ENCODE peak calls at places on chromosomes 6 and 20, in ten cellular contexts. One of them, this sample, is unnamed. For H3K9me3, the result is how much of the 10 kb centered on the place peaks cover.

GRCh38 chr6:53718597-53719460 is 53.3 kb upstream of the KLHL31 start:
- DNase-seq in HCT116: peak
- DNase-seq in testis: peak
- DNase-seq in PC-9: peak
- DNase-seq in right cardiac atrium: no peak
- DNase-seq in CD4-positive, alpha-beta memory T cell: peak
- DNase-seq in CD8-positive, alpha-beta T cell: peak
- DNase-seq in breast epithelium: no peak
- DNase-seq in effector memory CD4-positive, alpha-beta T cell: no peak
- DNase-seq in fibroblast of lung: peak
- DNase-seq in this sample: no peak

GRCh38 chr6:132712366-132712765 is 1.5 kb downstream of the VNN1 start:
- DNase-seq in HCT116: no peak
- DNase-seq in testis: no peak
- DNase-seq in PC-9: peak
- DNase-seq in right cardiac atrium: no peak
- DNase-seq in CD4-positive, alpha-beta memory T cell: no peak
- DNase-seq in CD8-positive, alpha-beta T cell: no peak
- DNase-seq in breast epithelium: no peak
- DNase-seq in effector memory CD4-positive, alpha-beta T cell: no peak
- DNase-seq in fibroblast of lung: peak
- DNase-seq in this sample: no peak

GRCh38 chr6:33589723-33590530 is 9.9 kb upstream of the BAK1 start:
- DNase-seq in HCT116: peak
- DNase-seq in testis: peak
- DNase-seq in PC-9: peak
- DNase-seq in right cardiac atrium: peak
- DNase-seq in CD4-positive, alpha-beta memory T cell: no peak
- DNase-seq in CD8-positive, alpha-beta T cell: no peak
- DNase-seq in breast epithelium: peak
- DNase-seq in effector memory CD4-positive, alpha-beta T cell: no peak
- DNase-seq in fibroblast of lung: peak
- DNase-seq in this sample: peak

GRCh38 chr6:116876107-116876506 is 935 bp upstream of the RFX6 start:
- DNase-seq in HCT116: no peak
- DNase-seq in testis: no peak
- DNase-seq in PC-9: no peak
- DNase-seq in right cardiac atrium: no peak
- DNase-seq in CD4-positive, alpha-beta memory T cell: no peak
- DNase-seq in CD8-positive, alpha-beta T cell: no peak
- DNase-seq in breast epithelium: no peak
- DNase-seq in effector memory CD4-positive, alpha-beta T cell: no peak
- DNase-seq in fibroblast of lung: no peak
- DNase-seq in this sample: no peak

GRCh38 chr6:44073612-44074382 is 53.5 kb downstream of the MRPL14 start:
- DNase-seq in HCT116: no peak
- DNase-seq in testis: peak
- DNase-seq in PC-9: no peak
- DNase-seq in right cardiac atrium: peak
- DNase-seq in CD4-positive, alpha-beta memory T cell: no peak
- DNase-seq in CD8-positive, alpha-beta T cell: no peak
- DNase-seq in breast epithelium: no peak
- DNase-seq in effector memory CD4-positive, alpha-beta T cell: no peak
- DNase-seq in fibroblast of lung: peak
- DNase-seq in this sample: no peak

GRCh38 chr20:61976275-61976649 is 89.4 kb downstream of the TAF4 start:
- DNase-seq in HCT116: no peak
- DNase-seq in testis: no peak
- DNase-seq in PC-9: no peak
- DNase-seq in right cardiac atrium: no peak
- DNase-seq in CD4-positive, alpha-beta memory T cell: no peak
- DNase-seq in CD8-positive, alpha-beta T cell: no peak
- DNase-seq in breast epithelium: no peak
- DNase-seq in effector memory CD4-positive, alpha-beta T cell: no peak
- DNase-seq in fibroblast of lung: no peak
- DNase-seq in this sample: no peak

GRCh38 chr6:49799090-49799489 is 12.0 kb upstream of the PGK2 start:
- DNase-seq in HCT116: no peak
- DNase-seq in testis: no peak
- DNase-seq in PC-9: no peak
- DNase-seq in right cardiac atrium: no peak
- DNase-seq in CD4-positive, alpha-beta memory T cell: no peak
- DNase-seq in CD8-positive, alpha-beta T cell: no peak
- DNase-seq in breast epithelium: no peak
- DNase-seq in effector memory CD4-positive, alpha-beta T cell: no peak
- DNase-seq in fibroblast of lung: no peak
- DNase-seq in this sample: no peak

GRCh38 chr6:157821342-157822033 is 1.6 kb upstream of the SNX9 start:
- DNase-seq in HCT116: no peak
- DNase-seq in testis: no peak
- DNase-seq in PC-9: no peak
- DNase-seq in right cardiac atrium: no peak
- DNase-seq in CD4-positive, alpha-beta memory T cell: no peak
- DNase-seq in CD8-positive, alpha-beta T cell: no peak
- DNase-seq in breast epithelium: no peak
- DNase-seq in effector memory CD4-positive, alpha-beta T cell: no peak
- DNase-seq in fibroblast of lung: no peak
- DNase-seq in this sample: no peak

GRCh38 chr20:57078101-57078500 is 188.3 kb downstream of the BMP7 start:
- DNase-seq in HCT116: no peak
- DNase-seq in testis: no peak
- DNase-seq in PC-9: no peak
- DNase-seq in right cardiac atrium: no peak
- DNase-seq in CD4-positive, alpha-beta memory T cell: no peak
- DNase-seq in CD8-positive, alpha-beta T cell: no peak
- DNase-seq in breast epithelium: no peak
- DNase-seq in effector memory CD4-positive, alpha-beta T cell: no peak
- DNase-seq in fibroblast of lung: no peak
- DNase-seq in this sample: no peak

GRCh38 chr6:158642097-158642601 is 2.4 kb downstream of the DYNLT1 start:
- DNase-seq in HCT116: no peak
- DNase-seq in testis: no peak
- DNase-seq in PC-9: peak
- DNase-seq in right cardiac atrium: no peak
- DNase-seq in CD4-positive, alpha-beta memory T cell: no peak
- DNase-seq in CD8-positive, alpha-beta T cell: no peak
- DNase-seq in breast epithelium: no peak
- DNase-seq in effector memory CD4-positive, alpha-beta T cell: no peak
- DNase-seq in fibroblast of lung: peak
- DNase-seq in this sample: no peak

GRCh38 chr20:59571591-59572314 is 32.6 kb upstream of the PHACTR3 start:
- DNase-seq in HCT116: peak
- DNase-seq in testis: peak
- DNase-seq in PC-9: peak
- DNase-seq in right cardiac atrium: peak
- DNase-seq in CD4-positive, alpha-beta memory T cell: peak
- DNase-seq in CD8-positive, alpha-beta T cell: peak
- DNase-seq in breast epithelium: no peak
- DNase-seq in effector memory CD4-positive, alpha-beta T cell: peak
- DNase-seq in fibroblast of lung: peak
- DNase-seq in this sample: peak

GRCh38 chr6:139126255-139126654 is 8.6 kb upstream of the HECA start:
- DNase-seq in HCT116: no peak
- DNase-seq in testis: peak
- DNase-seq in PC-9: no peak
- DNase-seq in right cardiac atrium: no peak
- DNase-seq in CD4-positive, alpha-beta memory T cell: no peak
- DNase-seq in CD8-positive, alpha-beta T cell: no peak
- DNase-seq in breast epithelium: no peak
- DNase-seq in effector memory CD4-positive, alpha-beta T cell: no peak
- DNase-seq in fibroblast of lung: peak
- DNase-seq in this sample: no peak

GRCh38 chr6:114228675-114229074 is 114.1 kb downstream of the HS3ST5 start:
- DNase-seq in HCT116: no peak
- DNase-seq in testis: no peak
- DNase-seq in PC-9: no peak
- DNase-seq in right cardiac atrium: no peak
- DNase-seq in CD4-positive, alpha-beta memory T cell: no peak
- DNase-seq in CD8-positive, alpha-beta T cell: no peak
- DNase-seq in breast epithelium: no peak
- DNase-seq in effector memory CD4-positive, alpha-beta T cell: no peak
- DNase-seq in fibroblast of lung: no peak
- DNase-seq in this sample: no peak

GRCh38 chr6:1286972-1287600 is 24.8 kb upstream of the FOXQ1 start:
- DNase-seq in HCT116: peak
- DNase-seq in testis: no peak
- DNase-seq in PC-9: peak
- DNase-seq in right cardiac atrium: peak
- DNase-seq in CD4-positive, alpha-beta memory T cell: no peak
- DNase-seq in CD8-positive, alpha-beta T cell: no peak
- DNase-seq in breast epithelium: peak
- DNase-seq in effector memory CD4-positive, alpha-beta T cell: no peak
- DNase-seq in fibroblast of lung: peak
- DNase-seq in this sample: no peak

GRCh38 chr6:68533339-68533795 is 101.7 kb upstream of the ADGRB3 start:
- DNase-seq in HCT116: no peak
- DNase-seq in testis: no peak
- DNase-seq in PC-9: no peak
- DNase-seq in right cardiac atrium: peak
- DNase-seq in CD4-positive, alpha-beta memory T cell: no peak
- DNase-seq in CD8-positive, alpha-beta T cell: no peak
- DNase-seq in breast epithelium: no peak
- DNase-seq in effector memory CD4-positive, alpha-beta T cell: no peak
- DNase-seq in fibroblast of lung: no peak
- DNase-seq in this sample: no peak
- H3K9me3 ChIP-seq in HCT116: under half
- H3K9me3 ChIP-seq in testis: under half
- H3K9me3 ChIP-seq in PC-9: under half
- H3K9me3 ChIP-seq in right cardiac atrium: under half
- H3K9me3 ChIP-seq in CD4-positive, alpha-beta memory T cell: under half
- H3K9me3 ChIP-seq in CD8-positive, alpha-beta T cell: under half
- H3K9me3 ChIP-seq in breast epithelium: under half
- H3K9me3 ChIP-seq in effector memory CD4-positive, alpha-beta T cell: under half
- H3K9me3 ChIP-seq in fibroblast of lung: under half
- H3K9me3 ChIP-seq in this sample: under half

DNA sequence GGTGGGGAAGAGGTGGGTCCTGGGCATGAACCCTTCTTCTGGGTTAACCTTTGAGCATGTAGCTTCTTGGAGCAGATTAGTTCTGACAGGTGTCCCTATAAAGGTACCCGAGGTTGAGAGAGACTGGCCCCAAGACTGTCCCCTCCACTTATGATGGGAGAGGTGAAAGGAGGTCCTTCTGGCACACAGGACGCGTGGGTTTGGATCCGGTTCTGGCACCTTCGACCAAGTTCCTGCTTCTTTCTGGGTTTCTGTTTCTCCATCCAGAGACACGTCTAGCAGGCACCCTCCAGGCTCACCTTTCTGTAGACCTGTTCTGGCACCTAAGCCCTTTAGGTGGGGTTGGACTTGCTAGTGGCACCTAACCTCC is 4.1 kb downstream of the PAX1 start:
- DNase-seq in HCT116: no peak
- DNase-seq in testis: no peak
- DNase-seq in PC-9: no peak
- DNase-seq in right cardiac atrium: no peak
- DNase-seq in CD4-positive, alpha-beta memory T cell: no peak
- DNase-seq in CD8-positive, alpha-beta T cell: no peak
- DNase-seq in breast epithelium: no peak
- DNase-seq in effector memory CD4-positive, alpha-beta T cell: no peak
- DNase-seq in fibroblast of lung: no peak
- DNase-seq in this sample: no peak
- H3K9me3 ChIP-seq in HCT116: under half
- H3K9me3 ChIP-seq in testis: under half
- H3K9me3 ChIP-seq in PC-9: under half
- H3K9me3 ChIP-seq in right cardiac atrium: under half
- H3K9me3 ChIP-seq in CD4-positive, alpha-beta memory T cell: under half
- H3K9me3 ChIP-seq in CD8-positive, alpha-beta T cell: under half
- H3K9me3 ChIP-seq in breast epithelium: under half
- H3K9me3 ChIP-seq in effector memory CD4-positive, alpha-beta T cell: under half
- H3K9me3 ChIP-seq in fibroblast of lung: under half
- H3K9me3 ChIP-seq in this sample: under half

GRCh38 chr6:170046786-170047626 is 243.9 kb downstream of the DLL1 start:
- DNase-seq in HCT116: no peak
- DNase-seq in testis: no peak
- DNase-seq in PC-9: no peak
- DNase-seq in right cardiac atrium: no peak
- DNase-seq in CD4-positive, alpha-beta memory T cell: no peak
- DNase-seq in CD8-positive, alpha-beta T cell: no peak
- DNase-seq in breast epithelium: no peak
- DNase-seq in effector memory CD4-positive, alpha-beta T cell: no peak
- DNase-seq in fibroblast of lung: peak
- DNase-seq in this sample: no peak
- H3K9me3 ChIP-seq in HCT116: under half
- H3K9me3 ChIP-seq in testis: under half
- H3K9me3 ChIP-seq in PC-9: under half
- H3K9me3 ChIP-seq in right cardiac atrium: under half
- H3K9me3 ChIP-seq in CD4-positive, alpha-beta memory T cell: under half
- H3K9me3 ChIP-seq in CD8-positive, alpha-beta T cell: under half
- H3K9me3 ChIP-seq in breast epithelium: under half
- H3K9me3 ChIP-seq in effector memory CD4-positive, alpha-beta T cell: under half
- H3K9me3 ChIP-seq in fibroblast of lung: under half
- H3K9me3 ChIP-seq in this sample: under half

GRCh38 chr6:4482461-4482860 is 293.7 kb upstream of the CDYL start:
- DNase-seq in HCT116: no peak
- DNase-seq in testis: no peak
- DNase-seq in PC-9: no peak
- DNase-seq in right cardiac atrium: no peak
- DNase-seq in CD4-positive, alpha-beta memory T cell: no peak
- DNase-seq in CD8-positive, alpha-beta T cell: no peak
- DNase-seq in breast epithelium: no peak
- DNase-seq in effector memory CD4-positive, alpha-beta T cell: no peak
- DNase-seq in fibroblast of lung: no peak
- DNase-seq in this sample: no peak

GRCh38 chr6:4486543-4487319 is 289.5 kb upstream of the CDYL start:
- DNase-seq in HCT116: no peak
- DNase-seq in testis: no peak
- DNase-seq in PC-9: no peak
- DNase-seq in right cardiac atrium: no peak
- DNase-seq in CD4-positive, alpha-beta memory T cell: no peak
- DNase-seq in CD8-positive, alpha-beta T cell: no peak
- DNase-seq in breast epithelium: no peak
- DNase-seq in effector memory CD4-positive, alpha-beta T cell: no peak
- DNase-seq in fibroblast of lung: no peak
- DNase-seq in this sample: no peak

GRCh38 chr6:4487538-4487937 is 288.7 kb upstream of the CDYL start:
- DNase-seq in HCT116: peak
- DNase-seq in testis: no peak
- DNase-seq in PC-9: peak
- DNase-seq in right cardiac atrium: no peak
- DNase-seq in CD4-positive, alpha-beta memory T cell: no peak
- DNase-seq in CD8-positive, alpha-beta T cell: no peak
- DNase-seq in breast epithelium: no peak
- DNase-seq in effector memory CD4-positive, alpha-beta T cell: no peak
- DNase-seq in fibroblast of lung: no peak
- DNase-seq in this sample: no peak

GRCh38 chr6:4488389-4488788 is 287.8 kb upstream of the CDYL start:
- DNase-seq in HCT116: no peak
- DNase-seq in testis: no peak
- DNase-seq in PC-9: no peak
- DNase-seq in right cardiac atrium: no peak
- DNase-seq in CD4-positive, alpha-beta memory T cell: no peak
- DNase-seq in CD8-positive, alpha-beta T cell: no peak
- DNase-seq in breast epithelium: no peak
- DNase-seq in effector memory CD4-positive, alpha-beta T cell: no peak
- DNase-seq in fibroblast of lung: no peak
- DNase-seq in this sample: no peak

DNA sequence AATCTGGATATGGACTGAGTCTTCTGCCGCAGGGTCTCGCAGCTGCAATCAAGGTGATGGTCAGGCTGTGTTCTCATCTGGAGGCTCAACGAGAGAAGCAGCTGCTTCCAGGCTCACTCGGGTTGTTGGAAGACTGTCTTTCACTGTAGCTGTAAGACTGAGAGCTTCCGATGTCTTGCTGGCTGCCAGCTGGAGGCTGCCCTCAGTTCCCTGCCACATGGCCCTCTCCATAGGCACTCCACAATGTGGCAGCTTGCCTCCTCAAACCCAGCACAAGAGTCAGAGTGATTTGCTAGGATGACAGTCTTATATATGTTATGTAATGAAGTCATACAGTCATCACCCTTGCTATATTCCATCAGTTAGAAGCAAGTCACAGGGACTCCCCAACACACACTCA is 290.5 kb upstream of the CDYL start:
- DNase-seq in HCT116: no peak
- DNase-seq in testis: no peak
- DNase-seq in PC-9: no peak
- DNase-seq in right cardiac atrium: no peak
- DNase-seq in CD4-positive, alpha-beta memory T cell: no peak
- DNase-seq in CD8-positive, alpha-beta T cell: no peak
- DNase-seq in breast epithelium: no peak
- DNase-seq in effector memory CD4-positive, alpha-beta T cell: no peak
- DNase-seq in fibroblast of lung: no peak
- DNase-seq in this sample: no peak
- H3K9me3 ChIP-seq in HCT116: under half
- H3K9me3 ChIP-seq in testis: under half
- H3K9me3 ChIP-seq in PC-9: under half
- H3K9me3 ChIP-seq in right cardiac atrium: under half
- H3K9me3 ChIP-seq in CD4-positive, alpha-beta memory T cell: under half
- H3K9me3 ChIP-seq in CD8-positive, alpha-beta T cell: under half
- H3K9me3 ChIP-seq in breast epithelium: under half
- H3K9me3 ChIP-seq in effector memory CD4-positive, alpha-beta T cell: under half
- H3K9me3 ChIP-seq in fibroblast of lung: under half
- H3K9me3 ChIP-seq in this sample: under half